ENCODE peak calls at places on chromosomes 13 and 19, in five cellular contexts. N is IMR-90, M is mesenchymal stem cell, Z is H9, G is neuronal stem cell. W is an unnamed sample.

GRCh38 chr19:15296841-15297415 is 35.4 kb downstream of the BRD4 start:
- DNase-seq in N (no peak), M (no peak), Z (no peak), G (no peak), W (no peak)

GRCh38 chr19:13441810-13442512 is 64.3 kb downstream of the CACNA1A start:
- DNase-seq in N (peak), M (peak), Z (peak), G (peak), W (no peak)

GRCh38 chr19:28313633-28314032 is 899.3 kb downstream of the UQCRFS1 start:
- DNase-seq in N (peak), M (no peak), Z (no peak), G (no peak), W (no peak)

GRCh38 chr13:50527612-50528509 is 315.6 kb downstream of the DLEU7 start:
- DNase-seq in N (no peak), M (no peak), Z (no peak), G (no peak), W (no peak)

GRCh38 chr13:21949818-21950429 is 279.1 kb downstream of the FGF9 start:
- DNase-seq in N (peak), M (peak), Z (no peak), G (no peak), W (no peak)

GRCh38 chr19:6778386-6778785 is 5.9 kb downstream of the VAV1 start:
- DNase-seq in N (no peak), M (no peak), Z (no peak), G (no peak), W (no peak)

GRCh38 chr13:38819053-38819452 is 132.2 kb downstream of the FREM2 start:
- DNase-seq in N (no peak), M (no peak), Z (no peak), G (no peak), W (no peak)

GRCh38 chr19:41994521-41994971 is 516 bp upstream of the ATP1A3 start:
- DNase-seq in N (no peak), M (no peak), Z (no peak), G (no peak), W (no peak)

GRCh38 chr19:14558370-14559066 is 13.3 kb downstream of the NDUFB7 start:
- DNase-seq in N (no peak), M (no peak), Z (no peak), G (no peak), W (peak)

GRCh38 chr19:16628984-16629691 is 1.1 kb upstream of the MED26 start:
- DNase-seq in N (peak), M (peak), Z (no peak), G (no peak), W (no peak)

GRCh38 chr19:44847144-44848035 is 1.3 kb downstream of the NECTIN2 start:
- DNase-seq in N (peak), M (peak), Z (peak), G (peak), W (peak)

GRCh38 chr13:45454204-45454603 is 10.5 kb upstream of the COG3 start:
- DNase-seq in N (no peak), M (no peak), Z (no peak), G (no peak), W (no peak)

GRCh38 chr19:23118400-23118799 is 1.6 kb downstream of the ZNF730 start:
- DNase-seq in N (no peak), M (no peak), Z (peak), G (no peak), W (peak)

GRCh38 chr13:22148187-22148586 is 477.3 kb downstream of the FGF9 start:
- DNase-seq in N (no peak), M (no peak), Z (no peak), G (no peak), W (no peak)

GRCh38 chr19:49155830-49156346 is 692 bp upstream of the HRC start:
- DNase-seq in N (no peak), M (no peak), Z (peak), G (no peak), W (peak)
- H4K91ac ChIP-seq in N (no peak), M (no peak), Z (no peak), G (no peak), W (peak)

GRCh38 chr19:38042132-38042531 is 135.1 kb downstream of the SIPA1L3 start:
- DNase-seq in N (no peak), M (no peak), Z (no peak), G (no peak), W (no peak)

GRCh38 chr19:38043649-38044144 is 136.7 kb downstream of the SIPA1L3 start:
- DNase-seq in N (no peak), M (no peak), Z (no peak), G (no peak), W (no peak)

GRCh38 chr19:38046254-38047047 is 139.4 kb downstream of the SIPA1L3 start:
- DNase-seq in N (no peak), M (no peak), Z (no peak), G (no peak), W (no peak)

GRCh38 chr19:38045554-38046253 is 138.7 kb downstream of the SIPA1L3 start:
- DNase-seq in N (no peak), M (no peak), Z (no peak), G (no peak), W (no peak)

DNA sequence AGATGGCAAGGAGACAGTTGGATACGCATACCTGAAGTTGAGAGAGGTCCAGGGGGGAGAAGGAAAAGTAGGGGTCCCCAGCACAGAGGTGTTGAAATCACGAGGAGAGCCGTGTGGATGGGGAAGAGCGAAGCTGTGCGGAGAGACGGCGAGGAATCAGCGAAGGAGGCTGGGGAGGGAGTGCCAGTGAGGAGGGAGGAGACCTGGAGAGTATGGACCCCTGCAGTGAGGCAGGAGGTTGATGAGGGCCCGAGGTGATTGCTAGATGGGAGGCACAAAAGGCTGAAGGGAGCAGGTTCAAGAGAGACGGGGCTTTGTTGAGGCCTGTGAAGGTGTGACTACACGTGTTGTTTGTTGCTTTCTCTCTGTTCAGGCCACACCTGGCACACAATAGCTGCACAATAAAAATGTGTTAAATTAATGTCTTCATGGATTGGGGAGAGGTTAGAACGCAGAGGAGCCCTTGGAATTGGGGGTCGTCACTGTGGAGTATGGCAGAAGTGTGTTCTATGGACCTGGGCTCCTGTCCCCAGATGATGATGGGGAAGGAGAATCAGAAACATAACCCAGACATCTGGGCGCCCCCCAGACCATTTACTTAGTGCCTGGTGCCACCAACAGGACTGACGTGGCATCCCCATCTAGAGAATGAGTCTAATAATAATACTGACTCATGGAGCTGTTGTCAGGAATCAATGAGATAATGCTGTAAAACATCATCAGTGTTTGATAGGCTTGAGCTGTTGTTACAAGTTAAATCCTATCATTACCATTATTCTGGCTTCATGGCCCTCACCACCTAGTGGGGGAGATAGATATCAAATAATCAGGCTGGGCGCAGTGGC is 137.5 kb downstream of the SIPA1L3 start:
- DNase-seq in N (peak), M (peak), Z (no peak), G (no peak), W (no peak)
- H3K4me2 ChIP-seq in N (no peak), M (no peak), Z (no peak), G (no peak), W (no peak)

GRCh38 chr13:96273196-96273595 is 183.3 kb downstream of the HS6ST3 start:
- DNase-seq in N (no peak), M (no peak), Z (no peak), G (no peak), W (no peak)
- H4K91ac ChIP-seq in N (no peak), M (no peak), Z (no peak), G (no peak), W (no peak)

GRCh38 chr19:50537769-50538230 is 24.1 kb upstream of the ASPDH start:
- DNase-seq in N (peak), M (peak), Z (peak), G (peak), W (peak)

GRCh38 chr19:50534478-50534877 is 20.8 kb upstream of the ASPDH start:
- DNase-seq in N (no peak), M (no peak), Z (no peak), G (no peak), W (no peak)

GRCh38 chr19:50536662-50537305 is 23.1 kb upstream of the ASPDH start:
- DNase-seq in N (no peak), M (no peak), Z (no peak), G (no peak), W (no peak)

GRCh38 chr19:50535672-50536071 is 22.0 kb upstream of the ASPDH start:
- DNase-seq in N (no peak), M (no peak), Z (no peak), G (no peak), W (no peak)

DNA sequence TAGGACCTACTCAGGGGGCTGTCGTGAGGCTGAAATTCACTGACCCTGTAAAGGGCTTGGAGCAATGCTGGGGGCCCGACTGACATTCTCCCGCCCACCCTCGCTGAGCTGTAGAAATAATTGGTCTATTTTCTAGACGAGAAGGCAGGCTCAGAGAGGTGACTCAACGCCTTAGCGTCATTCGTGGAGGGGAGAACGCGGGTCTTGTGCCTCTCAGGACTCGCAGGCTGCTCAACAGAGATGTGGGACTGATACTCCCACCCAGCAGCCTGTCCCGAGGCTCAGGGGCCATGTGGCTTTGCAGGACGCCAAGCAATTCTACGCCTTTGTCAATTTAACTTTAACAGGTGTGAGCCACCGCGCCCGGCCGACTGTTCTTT is 23.6 kb upstream of the ASPDH start:
- DNase-seq in N (no peak), M (no peak), Z (no peak), G (no peak), W (no peak)
- H3K4me2 ChIP-seq in N (no peak), M (no peak), Z (no peak), G (no peak), W (no peak)

DNA sequence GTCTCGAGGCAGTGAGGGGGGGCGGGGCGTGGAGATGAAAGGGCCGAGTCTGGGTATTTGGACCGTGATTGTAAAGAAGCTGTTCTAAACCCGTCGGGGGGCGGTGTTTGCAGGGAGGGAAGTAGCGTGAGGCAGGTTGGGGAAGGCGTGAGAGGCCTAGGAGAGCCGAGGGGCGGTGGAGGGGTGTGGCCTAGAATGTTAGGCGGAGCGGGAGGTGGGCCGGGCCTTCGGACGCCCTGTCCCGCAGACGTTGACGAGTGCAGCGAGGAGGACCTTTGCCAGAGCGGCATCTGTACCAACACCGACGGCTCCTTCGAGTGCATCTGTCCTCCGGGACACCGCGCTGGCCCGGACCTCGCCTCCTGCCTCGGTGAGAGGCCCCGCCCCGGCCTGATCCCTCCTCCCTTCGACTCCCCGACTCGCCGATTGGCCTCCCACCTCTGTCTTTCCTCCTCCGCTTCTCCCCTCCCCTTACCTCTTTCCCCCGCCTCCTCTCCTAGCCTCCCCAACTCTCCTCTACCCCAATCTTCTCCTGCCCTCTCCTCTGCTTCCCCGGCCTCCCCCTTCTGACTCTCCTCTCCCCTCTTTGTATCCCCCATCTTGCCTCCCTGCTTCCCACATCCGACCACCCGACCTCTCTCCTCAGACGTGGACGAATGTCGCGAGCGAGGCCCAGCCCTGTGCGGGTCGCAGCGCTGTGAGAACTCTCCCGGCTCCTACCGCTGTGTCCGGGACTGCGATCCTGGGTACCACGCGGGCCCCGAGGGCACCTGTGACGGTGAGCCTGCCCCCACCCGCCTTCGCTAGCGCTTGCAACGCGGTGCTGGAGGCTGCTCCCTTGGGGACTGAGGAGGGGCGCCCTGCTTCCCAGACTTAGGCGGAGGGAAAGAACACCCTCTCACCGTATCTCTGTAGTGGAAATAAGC is 12.8 kb downstream of the LTBP4 start:
- DNase-seq in N (peak), M (peak), Z (peak), G (no peak), W (no peak)
- H4K91ac ChIP-seq in N (peak), M (peak), Z (no peak), G (no peak), W (peak)

DNA sequence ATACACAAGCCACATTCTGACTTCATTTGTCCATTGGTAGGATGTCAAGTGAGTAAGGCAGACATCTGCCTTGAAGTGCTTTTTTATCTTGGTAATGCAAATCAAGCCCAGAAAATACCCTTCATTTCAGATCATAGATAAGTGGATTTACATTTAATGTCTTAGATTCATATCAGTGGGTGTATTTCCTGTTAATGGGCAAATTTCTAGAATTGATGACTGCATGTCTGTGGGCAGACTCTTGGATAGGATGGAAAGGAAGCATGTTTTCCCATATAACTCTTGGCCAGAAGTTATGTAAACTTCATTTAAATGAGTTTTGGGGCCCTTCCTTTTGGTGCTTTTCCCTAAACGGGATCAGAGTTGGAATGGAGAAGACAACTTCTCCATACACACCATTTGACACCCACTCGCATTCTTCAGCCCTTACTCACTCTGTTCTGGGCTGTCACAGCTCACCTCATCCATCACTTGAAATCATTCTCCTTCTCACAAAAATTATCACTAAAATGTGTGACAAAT is 154.6 kb downstream of the FLT1 start:
- DNase-seq in N (peak), M (peak), Z (no peak), G (no peak), W (no peak)
- H3K4me2 ChIP-seq in N (no peak), M (no peak), Z (no peak), G (no peak), W (no peak)

DNA sequence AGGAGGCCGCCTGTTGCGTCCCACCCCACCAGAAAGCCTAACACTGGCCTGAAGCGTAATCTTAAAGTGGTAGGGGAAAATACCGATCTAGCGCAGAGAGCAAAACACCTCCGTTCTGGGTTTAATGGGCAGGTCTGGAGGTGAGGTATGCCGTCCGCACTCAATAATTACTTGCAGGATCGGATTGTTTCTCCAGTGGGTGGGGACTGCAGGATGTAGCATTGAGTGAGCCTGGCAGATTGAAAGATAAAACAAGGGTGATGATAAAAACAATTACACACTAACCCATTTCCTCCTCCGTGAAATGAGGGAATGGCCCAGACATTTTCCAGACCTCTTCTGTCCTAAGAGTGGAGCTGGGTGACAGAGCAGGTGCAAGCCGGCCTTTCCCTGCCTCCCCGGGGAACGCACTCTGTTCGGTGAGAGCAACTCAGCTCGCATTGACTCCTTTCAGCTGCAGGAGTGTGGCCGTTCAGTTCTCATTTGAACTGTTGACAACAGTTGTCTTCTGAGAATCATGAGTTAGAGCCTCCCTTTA is 110.2 kb upstream of the DOCK9 start:
- DNase-seq in N (no peak), M (no peak), Z (peak), G (no peak), W (no peak)
- H4K91ac ChIP-seq in N (no peak), M (no peak), Z (no peak), G (no peak), W (no peak)